ENCODE peak calls at places on chromosomes 1 and 21, in four cellular contexts. U, O, D and V are unnamed samples.

GRCh38 chr1:218584418-218585155 is 239.5 kb downstream of the TGFB2 start:
- DNase-seq in U (no peak), O (no peak), D (no peak), V (no peak)

GRCh38 chr1:150321826-150322166 is 463 bp downstream of the PRPF3 start:
- DNase-seq in U (peak; percentile 18), O (no peak), D (no peak), V (no peak)

GRCh38 chr1:241702436-241702835 is 50.4 kb downstream of the WDR64 start:
- DNase-seq in U (no peak), O (no peak), D (no peak), V (no peak)

GRCh38 chr1:11072216-11072917 is 12.5 kb upstream of the SRM start:
- DNase-seq in U (no peak), O (no peak), D (no peak), V (no peak)

GRCh38 chr1:40802078-40803075 is 18.8 kb downstream of the KCNQ4 start:
- DNase-seq in U (peak; percentile 99), O (peak; percentile 36), D (no peak), V (peak; percentile 80)

GRCh38 chr1:203175237-203176181 is at the start of gene MYBPH:
- DNase-seq in U (no peak), O (no peak), D (no peak), V (no peak)

GRCh38 chr1:168708698-168709406 is 20.2 kb downstream of the DPT start:
- DNase-seq in U (peak; percentile 36), O (no peak), D (no peak), V (no peak)

GRCh38 chr21:39809936-39810335 is 57.3 kb upstream of the PCP4 start:
- DNase-seq in U (no peak), O (no peak), D (no peak), V (no peak)

GRCh38 chr1:85495556-85495955 is 30.6 kb upstream of the DDAH1 start:
- DNase-seq in U (no peak), O (no peak), D (no peak), V (no peak)

GRCh38 chr1:171110485-171111340 is 20.0 kb downstream of the FMO3 start:
- DNase-seq in U (no peak), O (no peak), D (no peak), V (no peak)

GRCh38 chr1:26003756-26004155 is 5.9 kb upstream of the PAFAH2 start:
- DNase-seq in U (no peak), O (no peak), D (no peak), V (no peak)

GRCh38 chr1:26006710-26007109 is 8.8 kb upstream of the PAFAH2 start:
- DNase-seq in U (no peak), O (no peak), D (no peak), V (no peak)

GRCh38 chr1:26010800-26011199 is 10.8 kb upstream of the EXTL1 start:
- DNase-seq in U (no peak), O (no peak), D (no peak), V (no peak)

GRCh38 chr1:26003262-26003661 is 5.4 kb upstream of the PAFAH2 start:
- DNase-seq in U (no peak), O (no peak), D (no peak), V (no peak)

GRCh38 chr1:26005392-26006105 is 7.7 kb upstream of the PAFAH2 start:
- DNase-seq in U (no peak), O (no peak), D (no peak), V (no peak)
- TF ChIP-seq TCF12 in U (no peak), O (no peak), D (no peak), V (no peak)

GRCh38 chr1:65904681-65905083 is 112.0 kb downstream of the PDE4B start:
- DNase-seq in U (no peak), O (no peak), D (no peak), V (no peak)
- TF ChIP-seq SIN3A in U (no peak), O (no peak), D (no peak), V (no peak)

DNA sequence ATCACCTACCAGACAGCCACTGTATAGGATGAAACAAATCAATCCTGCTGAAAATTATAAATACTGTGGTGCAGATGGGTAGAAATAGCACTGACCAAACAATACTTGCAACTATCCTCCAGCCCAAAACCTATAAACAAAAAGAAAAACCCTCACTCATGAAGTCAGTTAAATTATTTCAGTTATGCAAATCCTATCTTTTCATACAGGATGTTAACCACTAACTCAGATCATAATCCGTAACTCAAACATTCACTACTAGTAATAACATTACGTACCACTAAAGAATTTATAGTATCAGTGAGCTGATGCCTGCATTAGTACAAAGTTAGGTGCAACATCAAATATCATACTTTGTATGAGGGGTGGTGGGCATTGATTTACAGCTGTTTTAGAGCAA is 2.6 kb downstream of the NDC1 start:
- DNase-seq in U (no peak), O (no peak), D (no peak), V (no peak)
- TF ChIP-seq MAX in U (no peak), O (no peak), D (no peak), V (no peak)

DNA sequence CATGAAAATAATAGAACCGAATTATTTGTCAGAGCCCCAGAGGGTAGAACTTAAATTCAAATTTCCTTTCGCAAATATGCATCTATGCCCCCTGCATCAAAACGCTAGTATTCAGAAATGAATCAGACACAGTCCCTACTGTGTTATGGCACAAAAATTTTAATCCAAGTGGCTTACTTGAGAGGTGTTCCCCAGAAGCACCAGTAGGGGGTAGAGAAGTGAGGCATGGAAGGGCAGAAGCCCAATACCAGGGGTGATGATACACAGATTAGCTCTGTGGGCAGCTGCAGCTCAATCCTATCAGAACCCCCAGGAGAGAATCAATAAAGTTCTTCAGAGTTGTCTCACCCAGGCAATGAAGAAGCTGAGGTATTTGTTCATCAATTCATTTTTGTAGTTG is 342.2 kb downstream of the OMA1 start:
- DNase-seq in U (peak; percentile 10), O (no peak), D (no peak), V (no peak)
- TF ChIP-seq TCF12 in U (no peak), O (no peak), D (no peak), V (no peak)

GRCh38 chr1:94332516-94332915 is 85.7 kb upstream of the ABCD3 start:
- DNase-seq in U (no peak), O (no peak), D (no peak), V (no peak)

GRCh38 chr1:94329276-94329675 is 88.9 kb upstream of the ABCD3 start:
- DNase-seq in U (no peak), O (no peak), D (no peak), V (no peak)

GRCh38 chr1:94327001-94327685 is 89.8 kb upstream of the ARHGAP29 start:
- DNase-seq in U (no peak), O (no peak), D (no peak), V (peak; percentile 58)

GRCh38 chr1:94332952-94333351 is 85.2 kb upstream of the ABCD3 start:
- DNase-seq in U (no peak), O (peak; percentile 59), D (no peak), V (no peak)

GRCh38 chr1:94329986-94330385 is 88.2 kb upstream of the ABCD3 start:
- DNase-seq in U (no peak), O (peak; percentile 67), D (no peak), V (no peak)
- TF ChIP-seq SIN3A in U (no peak), O (no peak), D (no peak), V (no peak)